ENCODE peak calls at places on chromosome 18, in six cellular contexts. U, E, N, B, R and D are unnamed samples.

GRCh38 chr18:13217971-13218375 is 587 bp upstream of the LDLRAD4 start:
- DNase-seq in U (no peak), E (no peak), N (no peak), B (peak; percentile 52), R (no peak), D (no peak)

GRCh38 chr18:73879771-73880170 is 267.9 kb downstream of the FBXO15 start:
- DNase-seq in U (no peak), E (no peak), N (no peak), B (no peak), R (no peak), D (no peak)

GRCh38 chr18:497688-498087 is 2.8 kb downstream of the COLEC12 start:
- DNase-seq in U (no peak), E (no peak), N (no peak), B (no peak), R (no peak), D (no peak)

GRCh38 chr18:47931707-47932103 is 1.2 kb upstream of the SMAD2 start:
- DNase-seq in U (peak; percentile 17), E (peak; percentile 18), N (peak; percentile 69), B (peak; percentile 48), R (no peak), D (peak; percentile 32)

GRCh38 chr18:78818961-78819360 is 160.7 kb upstream of the SALL3 start:
- DNase-seq in U (no peak), E (no peak), N (peak; percentile 14), B (no peak), R (no peak), D (no peak)

GRCh38 chr18:35143615-35144596 is 96.9 kb upstream of the ZNF397 start:
- DNase-seq in U (peak; percentile 38), E (peak; percentile 30), N (peak; percentile 64), B (peak; percentile 42), R (peak; percentile 19), D (peak; percentile 60)

GRCh38 chr18:34901299-34901698 is 139.9 kb upstream of the MAPRE2 start:
- DNase-seq in U (no peak), E (no peak), N (no peak), B (no peak), R (no peak), D (no peak)

GRCh38 chr18:62448426-62448825 is 74.4 kb upstream of the ZCCHC2 start:
- DNase-seq in U (no peak), E (no peak), N (no peak), B (no peak), R (no peak), D (no peak)

GRCh38 chr18:21363411-21363810 is 121.4 kb downstream of the GREB1L start:
- DNase-seq in U (no peak), E (no peak), N (no peak), B (no peak), R (no peak), D (no peak)

GRCh38 chr18:54233761-54234160 is 9.3 kb upstream of the MBD2 start:
- DNase-seq in U (no peak), E (no peak), N (no peak), B (no peak), R (no peak), D (no peak)

GRCh38 chr18:51437280-51438271 is 240.1 kb upstream of the MEX3C start:
- DNase-seq in U (no peak), E (no peak), N (no peak), B (no peak), R (peak; percentile 19), D (no peak)

GRCh38 chr18:23716516-23716915 is 27.3 kb downstream of the LAMA3 start:
- DNase-seq in U (no peak), E (no peak), N (peak; percentile 66), B (no peak), R (peak; percentile 66), D (no peak)

GRCh38 chr18:73691118-73691517 is 456.5 kb downstream of the FBXO15 start:
- DNase-seq in U (no peak), E (no peak), N (no peak), B (peak; percentile 33), R (no peak), D (no peak)

GRCh38 chr18:47987456-47987735 is 56.9 kb upstream of the SMAD2 start:
- DNase-seq in U (no peak), E (no peak), N (no peak), B (no peak), R (no peak), D (no peak)

GRCh38 chr18:21740474-21740723 is 193 bp upstream of the MIB1 start:
- DNase-seq in U (peak; percentile 98), E (peak; percentile 67), N (peak; percentile 97), B (peak; percentile 99), R (no peak), D (no peak)

GRCh38 chr18:61838521-61838920 is 54.3 kb downstream of the RNF152 start:
- DNase-seq in U (no peak), E (no peak), N (no peak), B (no peak), R (no peak), D (no peak)

GRCh38 chr18:59549797-59550516 is 147.3 kb downstream of the CCBE1 start:
- DNase-seq in U (peak; percentile 64), E (no peak), N (no peak), B (peak; percentile 48), R (no peak), D (peak; percentile 31)

GRCh38 chr18:8747440-8747937 is 42.1 kb downstream of the MTCL1 start:
- DNase-seq in U (no peak), E (no peak), N (no peak), B (no peak), R (no peak), D (no peak)

GRCh38 chr18:3062798-3063563 is 50.0 kb upstream of the LPIN2 start:
- DNase-seq in U (peak; percentile 40), E (peak; percentile 8), N (peak; percentile 76), B (peak; percentile 67), R (peak; percentile 22), D (peak; percentile 75)

GRCh38 chr18:3595282-3596273 is 145.6 kb downstream of the TGIF1 start:
- DNase-seq in U (peak; percentile 53), E (peak; percentile 91), N (no peak), B (peak; percentile 54), R (peak; percentile 78), D (peak; percentile 43)

GRCh38 chr18:79791141-79791972 is 6.4 kb upstream of the KCNG2 start:
- DNase-seq in U (peak; percentile 58), E (no peak), N (no peak), B (peak; percentile 61), R (peak; percentile 73), D (peak; percentile 43)

GRCh38 chr18:61833387-61833786 is 59.4 kb downstream of the RNF152 start:
- DNase-seq in U (no peak), E (no peak), N (no peak), B (no peak), R (no peak), D (no peak)

GRCh38 chr18:55323051-55323994 is 264.7 kb downstream of the TCF4 start:
- DNase-seq in U (no peak), E (no peak), N (no peak), B (no peak), R (no peak), D (no peak)

GRCh38 chr18:22283397-22283796 is 114.0 kb downstream of the GATA6 start:
- DNase-seq in U (no peak), E (no peak), N (no peak), B (no peak), R (no peak), D (no peak)

GRCh38 chr18:59963229-59963628 is 63.4 kb downstream of the PMAIP1 start:
- DNase-seq in U (no peak), E (no peak), N (no peak), B (no peak), R (no peak), D (no peak)

GRCh38 chr18:26317353-26317865 is 91.2 kb downstream of the TAF4B start:
- DNase-seq in U (no peak), E (no peak), N (no peak), B (no peak), R (no peak), D (no peak)

GRCh38 chr18:80241919-80242777 is 5.2 kb downstream of the PARD6G start:
- DNase-seq in U (no peak), E (no peak), N (no peak), B (no peak), R (no peak), D (no peak)

GRCh38 chr18:41642756-41643155 is 312.3 kb upstream of the PIK3C3 start:
- DNase-seq in U (no peak), E (no peak), N (no peak), B (no peak), R (no peak), D (no peak)

GRCh38 chr18:54090856-54091255 is 133.6 kb downstream of the MBD2 start:
- DNase-seq in U (no peak), E (no peak), N (no peak), B (no peak), R (no peak), D (no peak)

GRCh38 chr18:39660141-39660540 is 2094.5 kb upstream of the CELF4 start:
- DNase-seq in U (no peak), E (no peak), N (no peak), B (no peak), R (no peak), D (no peak)

DNA sequence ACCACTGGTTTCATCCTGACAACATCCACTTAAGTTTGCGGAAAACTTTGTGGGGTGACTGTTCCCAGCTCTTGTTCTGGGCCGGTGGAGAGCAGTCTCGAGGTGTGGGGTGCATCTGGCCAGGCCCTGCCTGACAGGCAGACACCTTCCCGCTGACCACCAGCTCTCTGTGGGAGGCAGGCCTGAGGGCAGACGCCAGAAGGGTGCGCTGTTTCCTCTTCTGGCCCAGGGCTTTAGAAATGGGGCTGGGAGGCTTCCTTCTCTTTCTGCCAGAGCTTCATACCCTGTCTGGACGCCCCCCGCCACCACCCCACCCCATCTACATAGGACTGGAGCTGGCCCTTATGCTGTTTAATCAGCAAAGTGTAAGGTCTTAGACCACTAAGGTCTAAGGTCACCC is 263.8 kb downstream of the LOXHD1 start:
- DNase-seq in U (no peak), E (no peak), N (peak; percentile 75), B (no peak), R (no peak), D (no peak)
- TF ChIP-seq CTCF in U (no peak), E (no peak), N (peak; percentile 80), B (no peak), R (no peak), D (no peak)

GRCh38 chr18:77634495-77634894 is 384.8 kb downstream of the GALR1 start:
- DNase-seq in U (no peak), E (no peak), N (no peak), B (no peak), R (no peak), D (no peak)

GRCh38 chr18:77632738-77633137 is 383.1 kb downstream of the GALR1 start:
- DNase-seq in U (no peak), E (no peak), N (no peak), B (no peak), R (no peak), D (no peak)

GRCh38 chr18:77635858-77636257 is 386.2 kb downstream of the GALR1 start:
- DNase-seq in U (no peak), E (no peak), N (no peak), B (no peak), R (no peak), D (no peak)

GRCh38 chr18:77635441-77635840 is 385.8 kb downstream of the GALR1 start:
- DNase-seq in U (no peak), E (no peak), N (no peak), B (peak; percentile 58), R (no peak), D (no peak)
- H3K27ac ChIP-seq in U (no peak overlapping the region), E (no peak overlapping the region), N (no peak overlapping the region), B (no peak overlapping the region), R (no peak overlapping the region), D (no peak overlapping the region)

GRCh38 chr18:6401687-6402086 is 13.0 kb downstream of the L3MBTL4 start:
- DNase-seq in U (no peak), E (no peak), N (peak; percentile 37), B (no peak), R (no peak), D (no peak)
- TF ChIP-seq CTCF in U (no peak), E (peak; percentile 39), N (peak; percentile 75), B (peak; percentile 29), R (no peak), D (no peak)

GRCh38 chr18:33744032-33744697 is 166.1 kb downstream of the ASXL3 start:
- DNase-seq in U (peak; percentile 28), E (no peak), N (no peak), B (no peak), R (no peak), D (no peak)
- H3K27ac ChIP-seq in U (no peak overlapping the region), E (no peak overlapping the region), N (no peak overlapping the region), B (no peak overlapping the region), R (no peak overlapping the region), D (no peak overlapping the region)